ENCODE peak calls at places on chromosomes 4 and X, in six cellular contexts. D, O, X, R, K and F are unnamed samples.

GRCh38 chrX:31265383-31265782 is 193.5 kb upstream of the FTHL17 start:
- DNase-seq in R (no peak), D (no peak), O (no peak), K (no peak), X (no peak), F (no peak)

GRCh38 chrX:31356501-31357263 is 284.8 kb upstream of the FTHL17 start:
- DNase-seq in X (no peak), D (no peak), R (no peak), O (no peak), K (no peak), F (no peak)

GRCh38 chr4:169315530-169316306 is 45.0 kb upstream of the SH3RF1 start:
- DNase-seq in R (no peak), O (peak; percentile 35), X (no peak), K (no peak), D (no peak), F (no peak)

GRCh38 chr4:17957689-17958088 is 63.9 kb downstream of the LCORL start:
- DNase-seq in X (no peak), K (no peak), D (no peak), R (no peak), O (no peak), F (no peak)

GRCh38 chr4:7302781-7303180 is 110.4 kb downstream of the SORCS2 start:
- DNase-seq in K (no peak), X (no peak), D (no peak), O (no peak), R (no peak), F (no peak)

GRCh38 chrX:20265221-20265725 is 1.4 kb downstream of the RPS6KA3 start:
- DNase-seq in D (peak; percentile 36), R (peak; percentile 90), O (peak; percentile 74), K (peak; percentile 68), X (peak; percentile 63), F (peak; percentile 37)

GRCh38 chr4:113809313-113809712 is 47.8 kb upstream of the CAMK2D start:
- DNase-seq in X (no peak), K (no peak), R (peak; percentile 11), D (no peak), O (no peak), F (no peak)

GRCh38 chrX:111511477-111511876 is at the start of gene SERTM2:
- DNase-seq in R (peak; percentile 1), D (peak; percentile 9), O (peak; percentile 65), X (no peak), K (no peak), F (peak; percentile 5)

GRCh38 chr4:24794111-24794860 is 1.1 kb upstream of the SOD3 start:
- DNase-seq in O (no peak), D (no peak), R (no peak), X (no peak), K (no peak), F (no peak)

GRCh38 chr4:1511441-1512041 is 105.3 kb upstream of the NKX1-1 start:
- DNase-seq in X (no peak), K (peak; percentile 3), O (no peak), R (peak; percentile 63), D (peak; percentile 23), F (no peak)

GRCh38 chr4:68021185-68021584 is 57.9 kb upstream of the TMPRSS11A start:
- DNase-seq in K (no peak), R (peak; percentile 2), X (no peak), O (no peak), D (no peak), F (no peak)

GRCh38 chr4:170137466-170137865 is 47.7 kb upstream of the AADAT start:
- DNase-seq in O (no peak), X (no peak), R (no peak), K (no peak), D (no peak), F (no peak)

GRCh38 chr4:4837921-4838601 is 21.4 kb upstream of the MSX1 start:
- DNase-seq in D (no peak), R (no peak), X (no peak), K (no peak), O (no peak), F (no peak)

GRCh38 chr4:54099287-54099958 is 540 bp upstream of the GSX2 start:
- DNase-seq in D (no peak), K (no peak), X (peak; percentile 37), O (no peak), R (no peak), F (no peak)

GRCh38 chr4:77036206-77036605 is 39.6 kb downstream of the CCNI start:
- DNase-seq in R (no peak), K (no peak), D (no peak), X (no peak), O (no peak), F (no peak)

GRCh38 chr4:5790546-5790857 is 79.5 kb downstream of the EVC start:
- DNase-seq in D (no peak), K (no peak), R (no peak), X (no peak), O (no peak), F (no peak)

GRCh38 chr4:1500231-1500965 is 94.2 kb upstream of the NKX1-1 start:
- DNase-seq in O (no peak), D (no peak), R (no peak), K (no peak), X (no peak), F (no peak)

GRCh38 chr4:176791591-176792347 is 953 bp downstream of the VEGFC start:
- DNase-seq in K (peak; percentile 1), X (peak; percentile 33), D (no peak), R (no peak), O (peak; percentile 37), F (peak; percentile 16)

GRCh38 chr4:122679946-122680345 is 52.6 kb upstream of the BBS12 start:
- DNase-seq in X (no peak), O (no peak), D (no peak), R (no peak), K (no peak), F (no peak)

GRCh38 chr4:78313754-78314120 is 237.8 kb upstream of the ANXA3 start:
- DNase-seq in X (no peak), K (no peak), O (no peak), D (no peak), R (peak; percentile 7), F (no peak)

GRCh38 chrX:23779025-23779424 is 3.9 kb upstream of the SAT1 start:
- DNase-seq in R (no peak), D (no peak), K (no peak), O (no peak), X (no peak), F (no peak)

GRCh38 chrX:41824551-41824950 is 98.8 kb downstream of the CASK start:
- DNase-seq in D (peak; percentile 5), K (no peak), O (peak; percentile 12), X (no peak), R (no peak), F (no peak)

GRCh38 chrX:95076449-95076848 is 1402.4 kb downstream of the FAM133A start:
- DNase-seq in D (peak; percentile 34), K (peak; percentile 26), O (peak; percentile 43), X (no peak), R (peak; percentile 4), F (no peak)

GRCh38 chrX:154598656-154599055 is 13.7 kb downstream of the CTAG1A start:
- DNase-seq in R (no peak), O (no peak), D (no peak), X (no peak), K (no peak), F (no peak)

GRCh38 chr4:62970846-62971245 is 1438.4 kb downstream of the TECRL start:
- DNase-seq in K (no peak), D (no peak), O (no peak), X (no peak), R (no peak), F (no peak)

GRCh38 chrX:150143721-150144440 is 205.6 kb upstream of the EOLA2 start:
- DNase-seq in R (no peak), D (no peak), X (no peak), O (no peak), K (no peak), F (no peak)

GRCh38 chr4:184409911-184410692 is 64.2 kb downstream of the IRF2 start:
- DNase-seq in O (no peak), X (no peak), R (peak; percentile 59), K (peak; percentile 80), D (no peak), F (peak; percentile 43)

GRCh38 chr4:78527555-78527954 is 24.0 kb upstream of the ANXA3 start:
- DNase-seq in O (no peak), R (no peak), D (no peak), K (no peak), X (no peak), F (no peak)

GRCh38 chr4:167956676-167957075 is 135.7 kb upstream of the ANXA10 start:
- DNase-seq in R (no peak), D (no peak), O (no peak), X (no peak), K (no peak), F (no peak)

GRCh38 chrX:74534569-74535038 is 79.8 kb downstream of the RLIM start:
- DNase-seq in X (peak; percentile 42), R (peak; percentile 11), K (peak; percentile 51), O (no peak), D (no peak), F (peak; percentile 21)

DNA sequence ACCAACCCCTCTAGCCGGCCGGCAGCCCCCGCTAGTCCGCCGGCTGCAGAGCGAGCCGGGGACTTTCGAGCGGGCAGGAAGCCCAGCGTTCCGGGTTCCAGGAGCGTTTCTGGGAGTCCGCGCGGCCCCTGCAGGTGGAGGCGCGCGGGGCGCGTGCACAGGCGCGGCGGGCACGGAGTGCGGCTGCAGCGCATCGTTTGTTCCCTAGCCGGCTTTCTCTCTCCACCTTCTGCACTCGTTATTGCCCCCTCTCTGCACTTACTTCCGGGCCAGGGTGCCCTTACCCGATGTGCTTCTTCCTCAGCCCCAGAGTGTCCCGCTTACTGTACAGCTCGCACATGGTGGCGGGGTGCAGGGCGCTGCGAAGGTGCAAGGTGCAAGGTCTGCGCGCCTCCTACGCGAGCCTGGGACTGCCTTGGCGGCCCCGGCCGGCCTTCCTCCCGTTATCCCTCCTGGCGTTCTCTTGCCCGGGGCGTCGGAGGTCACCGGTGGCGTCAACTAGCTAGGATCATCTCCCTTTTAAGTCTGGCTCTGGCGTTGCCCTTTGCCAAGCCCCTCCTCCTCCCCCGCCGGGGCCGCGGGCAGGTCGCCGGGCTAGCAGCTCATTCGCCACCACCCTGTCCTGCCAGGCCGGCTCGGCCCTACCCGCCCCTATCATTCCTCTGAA is at the start of gene ETNPPL:
- DNase-seq in O (peak; percentile 47), D (peak; percentile 32), R (peak; percentile 51), K (no peak), X (no peak), F (no peak)
- TF ChIP-seq CTCF in O (no peak), D (no peak), R (no peak), K (no peak), X (no peak), F (no peak)

GRCh38 chrX:151852294-151852693 is 60.4 kb upstream of the MAGEA4 start:
- DNase-seq in X (no peak), O (no peak), K (peak; percentile 0), R (no peak), D (no peak), F (no peak)
- TF ChIP-seq CTCF in X (no peak), O (no peak), K (no peak), R (no peak), D (no peak), F (no peak)

DNA sequence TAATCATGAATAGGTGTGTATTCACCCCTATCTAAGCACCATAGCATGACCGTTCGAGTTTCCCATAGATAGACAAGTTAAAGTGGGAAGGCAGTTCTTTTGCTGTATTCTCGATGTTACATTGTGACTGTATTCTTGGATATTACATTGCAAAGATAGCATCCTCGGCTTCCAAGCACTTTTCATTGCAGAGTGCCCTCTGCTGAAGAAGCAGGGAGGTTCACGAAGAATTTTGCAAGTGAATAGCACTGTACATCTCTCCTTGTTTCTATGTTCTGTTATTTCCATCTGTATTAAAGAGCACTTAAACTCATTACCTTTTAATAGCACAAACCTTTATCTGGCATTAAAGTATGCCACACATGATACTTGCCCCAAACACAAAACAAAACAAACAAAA is 426.7 kb upstream of the ARX start:
- DNase-seq in D (no peak), R (no peak), X (no peak), O (peak; percentile 6), K (no peak), F (no peak)
- TF ChIP-seq CTCF in D (peak; percentile 20), R (no peak), X (no peak), O (peak; percentile 24), K (no peak), F (peak; percentile 1)

GRCh38 chrX:51487960-51488267 is 8.5 kb downstream of the NUDT11 start:
- DNase-seq in O (no peak), R (no peak), K (no peak), D (no peak), X (no peak), F (no peak)
- TF ChIP-seq CTCF in O (no peak), R (no peak), K (no peak), D (no peak), X (no peak), F (no peak)